ENCODE peak calls at places on chromosome 9, in four cellular contexts. E, X, H and S are unnamed samples.

GRCh38 chr9:7313389-7313788 is 486.2 kb downstream of the DMAC1 start:
- DNase-seq in X (no peak), E (no peak), H (no peak), S (no peak)

GRCh38 chr9:12141422-12141821 is 551.8 kb upstream of the TYRP1 start:
- DNase-seq in X (no peak), E (no peak), H (no peak), S (no peak)

GRCh38 chr9:85420750-85421149 is 321.0 kb downstream of the AGTPBP1 start:
- DNase-seq in X (peak), H (no peak), E (no peak), S (no peak)

GRCh38 chr9:70485273-70485858 is 70.9 kb upstream of the KLF9 start:
- DNase-seq in X (no peak), H (no peak), E (no peak), S (peak)

GRCh38 chr9:16131269-16131668 is 578.4 kb downstream of the CCDC171 start:
- DNase-seq in H (no peak), E (no peak), X (peak), S (no peak)

GRCh38 chr9:19049872-19050636 is 827 bp downstream of the RRAGA start:
- DNase-seq in X (no peak), H (no peak), E (no peak), S (no peak)

GRCh38 chr9:133305731-133306130 is 30.3 kb downstream of the SURF6 start:
- DNase-seq in X (no peak), E (no peak), H (no peak), S (no peak)

GRCh38 chr9:69030851-69031645 is 4.5 kb upstream of the FXN start:
- DNase-seq in H (no peak), E (no peak), X (no peak), S (no peak)

GRCh38 chr9:136581614-136582447 is 36.0 kb upstream of the NOTCH1 start:
- DNase-seq in E (no peak), H (no peak), X (no peak), S (no peak)

GRCh38 chr9:109477269-109478203 is 20.6 kb downstream of the PTPN3 start:
- DNase-seq in H (no peak), X (peak), E (no peak), S (peak)

GRCh38 chr9:121822093-121823085 is 171.0 kb downstream of the DAB2IP start:
- DNase-seq in E (no peak), H (no peak), X (no peak), S (no peak)

GRCh38 chr9:133818444-133818843 is 80.3 kb upstream of the SARDH start:
- DNase-seq in X (no peak), E (no peak), H (no peak), S (no peak)

GRCh38 chr9:81814794-81815464 is 113.3 kb upstream of the SPATA31D4 start:
- DNase-seq in E (no peak), X (peak), H (no peak), S (no peak)

GRCh38 chr9:33350310-33350709 is 52.1 kb downstream of the AQP7 start:
- DNase-seq in X (no peak), E (no peak), H (no peak), S (no peak)

GRCh38 chr9:88387035-88387732 is 1.1 kb upstream of the SPIN1 start:
- DNase-seq in E (peak), H (no peak), X (peak), S (peak)

GRCh38 chr9:76292246-76292645 is 102.0 kb downstream of the RFK start:
- DNase-seq in X (no peak), E (no peak), H (no peak), S (no peak)

GRCh38 chr9:132645306-132645705 is 24.5 kb downstream of the DDX31 start:
- DNase-seq in H (no peak), X (no peak), E (no peak), S (no peak)

GRCh38 chr9:27341545-27342294 is 44.8 kb upstream of the EQTN start:
- DNase-seq in X (no peak), H (no peak), E (no peak), S (no peak)